ENCODE peak calls at places on chromosomes 7 and 10, in seven cellular contexts. R is GM23248; G is tibial nerve; B is CD8-positive, alpha-beta T cell; I is cardiac muscle cell; Y is neural progenitor cell; T is endodermal cell. M is an unnamed sample.

GRCh38 chr7:133837248-133837647 is 289.9 kb upstream of the LRGUK start:
- DNase-seq in B (no peak), I (peak), R (no peak), G (no peak), Y (no peak), T (no peak), M (no peak)

GRCh38 chr7:106793015-106793651 is 71.9 kb upstream of the PIK3CG start:
- DNase-seq in G (no peak), B (no peak), R (peak), Y (peak), T (peak), I (peak), M (no peak)

GRCh38 chr7:20399516-20399915 is 68.8 kb downstream of the ITGB8 start:
- DNase-seq in G (no peak), T (no peak), Y (no peak), I (no peak), B (no peak), R (no peak), M (no peak)

GRCh38 chr7:136923111-136923510 is 54.7 kb downstream of the CHRM2 start:
- DNase-seq in R (peak), T (no peak), Y (no peak), G (no peak), B (no peak), I (no peak), M (no peak)

GRCh38 chr7:139909379-139910050 is 80.5 kb downstream of the TBXAS1 start:
- DNase-seq in Y (no peak), R (peak), G (no peak), B (no peak), T (no peak), I (no peak), M (no peak)

GRCh38 chr10:15725603-15726002 is 5.9 kb upstream of the ITGA8 start:
- DNase-seq in B (no peak), I (peak), T (peak), G (no peak), Y (peak), R (peak), M (no peak)

GRCh38 chr10:44752451-44753441 is 158.4 kb upstream of the TMEM72 start:
- DNase-seq in T (no peak), R (peak), G (no peak), B (no peak), I (no peak), Y (no peak), M (no peak)

GRCh38 chr7:135147899-135148721 is at the start of gene TMEM140:
- DNase-seq in Y (no peak), B (peak), R (peak), I (no peak), G (no peak), T (no peak), M (no peak)

GRCh38 chr7:50584793-50585399 is 19.7 kb upstream of the DDC start:
- DNase-seq in Y (no peak), I (no peak), B (no peak), T (peak), G (no peak), R (no peak), M (no peak)

GRCh38 chr7:105581066-105581811 is at the start of gene EFCAB10:
- DNase-seq in G (no peak), I (peak), T (peak), R (peak), Y (peak), B (no peak), M (no peak)

GRCh38 chr7:44796034-44796503 is 412 bp upstream of the PPIA start:
- DNase-seq in Y (peak), G (no peak), R (peak), T (peak), B (no peak), I (peak), M (no peak)

GRCh38 chr10:6565588-6565987 is 14.5 kb downstream of the PRKCQ start:
- DNase-seq in T (no peak), Y (no peak), B (no peak), G (no peak), R (no peak), I (no peak), M (no peak)

GRCh38 chr7:18671176-18671575 is 175.6 kb downstream of the HDAC9 start:
- DNase-seq in R (no peak), Y (no peak), I (no peak), B (no peak), G (no peak), T (no peak), M (no peak)

GRCh38 chr10:35336921-35337741 is 822 bp downstream of the CCNY start:
- DNase-seq in R (peak), Y (peak), T (peak), G (no peak), I (peak), B (peak), M (no peak)

GRCh38 chr7:52260046-52260665 is 775.3 kb upstream of the POM121L12 start:
- DNase-seq in I (peak), T (peak), G (no peak), B (no peak), Y (peak), R (no peak), M (no peak)

GRCh38 chr10:131439705-131440104 is 128.2 kb upstream of the TCERG1L start:
- DNase-seq in Y (no peak), I (no peak), B (no peak), T (no peak), R (no peak), G (no peak), M (no peak)

GRCh38 chr7:70259497-70259896 is 661.2 kb downstream of the AUTS2 start:
- DNase-seq in R (peak), T (no peak), B (no peak), I (no peak), Y (no peak), G (no peak), M (peak)

GRCh38 chr10:102604379-102604960 is 39.8 kb upstream of the TRIM8 start:
- DNase-seq in T (no peak), G (no peak), Y (no peak), R (peak), B (no peak), I (no peak), M (no peak)

GRCh38 chr7:150420987-150421674 is 29.3 kb upstream of the GIMAP8 start:
- DNase-seq in T (peak), Y (peak), B (peak), G (peak), R (peak), I (peak), M (peak)

GRCh38 chr7:124996778-124997177 is 67.2 kb upstream of the POT1 start:
- DNase-seq in R (peak), T (peak), Y (peak), B (no peak), G (no peak), I (no peak), M (no peak)

GRCh38 chr7:129804301-129805085 is 148.3 kb downstream of the UBE2H start:
- DNase-seq in B (no peak), T (peak), I (no peak), R (no peak), Y (no peak), G (no peak), M (no peak)

GRCh38 chr7:139572071-139572470 is 48.6 kb downstream of the CLEC2L start:
- DNase-seq in I (no peak), Y (no peak), T (peak), B (no peak), G (no peak), R (no peak), M (no peak)

GRCh38 chr7:101565601-101566209 is 63.4 kb downstream of the MYL10 start:
- DNase-seq in I (no peak), B (no peak), R (no peak), Y (no peak), T (peak), G (no peak), M (no peak)

GRCh38 chr10:26706206-26706605 is 8.7 kb downstream of the PDSS1 start:
- DNase-seq in R (no peak), T (no peak), B (no peak), Y (no peak), I (no peak), G (no peak), M (no peak)

GRCh38 chr10:78129211-78129610 is 95.5 kb downstream of the RPS24 start:
- DNase-seq in T (no peak), G (no peak), R (no peak), B (no peak), Y (no peak), I (no peak), M (no peak)

GRCh38 chr10:82742478-82742877 is 867.5 kb downstream of the NRG3 start:
- DNase-seq in I (no peak), G (no peak), T (no peak), Y (no peak), R (peak), B (no peak), M (no peak)

GRCh38 chr10:133465950-133466474 is 12.3 kb downstream of the SCART1 start:
- DNase-seq in I (no peak), G (no peak), Y (no peak), T (no peak), B (no peak), R (no peak), M (no peak)

GRCh38 chr10:132628966-132629900 is 91.6 kb downstream of the INPP5A start:
- DNase-seq in B (no peak), T (no peak), I (no peak), G (no peak), R (no peak), Y (no peak), M (no peak)

GRCh38 chr7:2596636-2597635 is 34.9 kb upstream of the TTYH3 start:
- DNase-seq in Y (no peak), R (no peak), I (no peak), B (no peak), T (no peak), G (no peak), M (no peak)

GRCh38 chr7:106282852-106283251 is 1.9 kb downstream of the NAMPT start:
- DNase-seq in Y (no peak), G (no peak), T (no peak), B (no peak), R (no peak), I (no peak), M (no peak)

GRCh38 chr10:88401671-88402347 is 181.3 kb downstream of the RNLS start:
- DNase-seq in I (no peak), R (peak), G (no peak), B (no peak), T (no peak), Y (no peak), M (no peak)

DNA sequence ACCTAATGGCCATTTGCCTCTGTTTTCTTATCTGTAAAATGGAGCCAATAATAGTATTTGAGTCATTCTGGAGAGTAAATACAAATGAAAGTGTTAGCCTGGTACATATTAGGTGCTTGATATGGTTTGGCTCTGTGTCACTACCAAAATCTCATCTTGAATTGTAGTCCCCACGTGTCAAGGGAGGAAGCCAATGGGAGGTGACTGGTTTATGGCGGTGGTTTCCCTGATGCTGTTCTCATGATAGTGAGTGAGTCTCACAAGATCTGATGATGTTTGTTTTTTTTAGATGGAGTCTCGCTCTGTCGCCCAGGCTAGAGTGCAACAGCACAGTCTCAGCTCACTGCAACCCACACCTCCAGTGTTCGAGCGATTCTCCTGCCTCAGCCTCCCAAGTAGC is 194.0 kb upstream of the SEMA3E start:
- DNase-seq in G (no peak), I (no peak), R (no peak), T (no peak), B (no peak), Y (no peak), M (no peak)
- H3K27ac ChIP-seq in G (no peak), I (no peak), R (no peak), T (no peak), B (no peak), Y (no peak), M (no peak)

GRCh38 chr7:112001089-112001826 is 204.9 kb downstream of the DOCK4 start:
- DNase-seq in Y (no peak), I (no peak), T (no peak), B (no peak), R (peak), G (no peak), M (no peak)
- H3K27ac ChIP-seq in Y (no peak), I (no peak), T (no peak), B (no peak), R (peak), G (no peak), M (no peak)

GRCh38 chr7:108248418-108248817 is 118.3 kb upstream of the LAMB4 start:
- DNase-seq in T (no peak), B (no peak), Y (no peak), G (no peak), I (no peak), R (no peak), M (no peak)

GRCh38 chr7:108244110-108244509 is 113.9 kb upstream of the LAMB4 start:
- DNase-seq in Y (no peak), R (no peak), G (no peak), T (no peak), I (no peak), B (no peak), M (no peak)

GRCh38 chr7:108245523-108246226 is 115.5 kb upstream of the LAMB4 start:
- DNase-seq in B (no peak), I (no peak), G (no peak), R (no peak), T (no peak), Y (no peak), M (no peak)

GRCh38 chr7:108247646-108248045 is 117.5 kb upstream of the LAMB4 start:
- DNase-seq in Y (no peak), T (no peak), R (no peak), I (no peak), B (no peak), G (no peak), M (no peak)

DNA sequence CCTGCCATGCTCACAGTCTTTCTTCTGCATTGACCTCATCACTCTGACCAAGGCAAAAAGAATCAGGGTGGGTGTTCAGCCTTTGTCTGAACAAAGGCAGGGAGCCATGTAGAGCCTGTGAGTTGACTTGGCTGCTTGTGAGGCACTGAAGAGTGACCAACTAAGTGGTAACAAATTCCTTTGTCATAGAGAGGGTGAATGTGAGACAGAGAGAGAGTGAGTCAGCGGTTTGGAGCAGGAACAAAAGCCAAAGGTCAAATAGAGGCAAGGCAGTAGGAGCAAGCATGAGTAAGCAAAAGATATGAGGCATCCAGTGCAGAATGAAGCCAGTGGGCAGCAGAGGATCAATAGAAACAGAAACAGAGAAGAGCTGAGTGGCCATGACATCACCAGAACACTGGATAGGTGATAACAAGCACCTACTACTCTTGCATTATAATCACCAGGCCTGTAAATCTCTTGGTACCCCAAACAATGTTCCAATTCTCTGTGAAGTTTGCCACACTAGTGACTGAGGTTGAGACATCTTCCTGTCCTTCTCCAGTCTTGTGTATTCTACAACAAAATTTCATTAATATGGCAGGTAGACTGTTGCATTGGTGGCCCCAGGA is 116.2 kb upstream of the LAMB4 start:
- DNase-seq in I (peak), Y (peak), B (no peak), G (no peak), R (peak), T (peak), M (no peak)
- H3K27ac ChIP-seq in I (peak), Y (peak), B (no peak), G (no peak), R (peak), T (peak), M (no peak)

DNA sequence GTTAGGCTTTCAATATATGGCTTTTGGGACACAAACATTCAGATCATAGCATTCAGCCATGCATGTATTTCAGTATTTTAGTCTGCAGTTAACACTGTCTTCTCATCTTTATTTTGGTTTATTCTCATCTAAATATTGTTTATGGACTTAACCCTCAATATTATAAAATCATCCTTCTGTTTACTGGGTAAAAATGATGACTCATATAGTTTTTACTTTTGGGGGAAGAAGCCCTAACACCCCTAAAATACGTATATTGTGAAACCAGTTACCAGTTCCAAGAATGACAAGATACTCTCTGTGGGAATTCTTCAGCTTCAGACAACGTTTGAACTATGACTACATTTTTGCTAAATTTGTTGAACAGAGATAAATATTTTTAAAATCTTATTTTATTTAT is 505.4 kb downstream of the LRMDA start:
- DNase-seq in T (no peak), R (no peak), Y (no peak), I (no peak), G (no peak), B (no peak), M (no peak)
- H3K27ac ChIP-seq in T (no peak), R (no peak), Y (no peak), I (no peak), G (no peak), B (no peak), M (no peak)

DNA sequence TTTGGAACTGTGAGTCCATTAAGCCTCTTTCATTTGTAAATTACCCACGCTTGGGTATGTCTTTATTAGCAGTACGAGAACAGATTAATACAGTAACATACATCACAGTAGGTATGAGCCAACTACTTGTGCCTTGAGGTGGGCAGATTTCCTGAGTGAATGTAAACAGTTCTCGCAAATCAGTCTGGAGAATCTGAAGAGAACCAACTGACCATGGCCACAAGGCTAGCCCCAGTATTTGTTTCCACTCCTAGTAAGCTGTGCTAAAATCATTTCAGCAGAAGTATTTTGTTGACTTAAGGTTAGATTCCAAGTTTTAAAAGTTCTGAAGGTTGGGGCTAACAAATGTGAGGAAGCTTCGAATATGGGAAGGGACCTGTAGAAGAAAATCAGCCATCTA is 82.9 kb downstream of the NOD1 start:
- DNase-seq in B (no peak), G (no peak), R (no peak), Y (no peak), I (no peak), T (no peak), M (no peak)
- H3K27ac ChIP-seq in B (no peak), G (no peak), R (no peak), Y (no peak), I (no peak), T (no peak), M (no peak)